ENCODE peak calls at places on chromosome 15, in four cellular contexts. One of them, this sample, is unnamed.

GRCh38 chr15:25810154-25810553 is 53.0 kb downstream of the ATP10A start:
- DNase-seq in breast epithelium: no peak
- DNase-seq in endothelial cell of umbilical vein: no peak
- DNase-seq in suprapubic skin: no peak
- DNase-seq in this sample: no peak

GRCh38 chr15:70271422-70272088 is 173.8 kb upstream of the TLE3 start:
- DNase-seq in suprapubic skin: no peak
- DNase-seq in endothelial cell of umbilical vein: peak
- DNase-seq in breast epithelium: no peak
- DNase-seq in this sample: peak

GRCh38 chr15:100255644-100256043 is 86.1 kb downstream of the ADAMTS17 start:
- DNase-seq in endothelial cell of umbilical vein: no peak
- DNase-seq in breast epithelium: no peak
- DNase-seq in suprapubic skin: no peak
- DNase-seq in this sample: peak

GRCh38 chr15:45333550-45333949 is 44.8 kb downstream of the GATM start:
- DNase-seq in endothelial cell of umbilical vein: no peak
- DNase-seq in suprapubic skin: no peak
- DNase-seq in breast epithelium: no peak
- DNase-seq in this sample: peak

GRCh38 chr15:88450125-88450798 is 16.9 kb downstream of the MRPL46 start:
- DNase-seq in endothelial cell of umbilical vein: peak
- DNase-seq in suprapubic skin: no peak
- DNase-seq in breast epithelium: no peak
- DNase-seq in this sample: peak

GRCh38 chr15:86077070-86077469 is 2.6 kb upstream of the AGBL1 start:
- DNase-seq in suprapubic skin: no peak
- DNase-seq in endothelial cell of umbilical vein: no peak
- DNase-seq in breast epithelium: no peak
- DNase-seq in this sample: no peak

GRCh38 chr15:61069369-61070075 is 159.6 kb downstream of the RORA start:
- DNase-seq in suprapubic skin: no peak
- DNase-seq in endothelial cell of umbilical vein: peak
- DNase-seq in breast epithelium: no peak
- DNase-seq in this sample: no peak

GRCh38 chr15:99511865-99512632 is 53.7 kb upstream of the MEF2A start:
- DNase-seq in suprapubic skin: no peak
- DNase-seq in endothelial cell of umbilical vein: no peak
- DNase-seq in breast epithelium: no peak
- DNase-seq in this sample: peak

GRCh38 chr15:63461230-63461629 is 43.2 kb upstream of the USP3 start:
- DNase-seq in breast epithelium: no peak
- DNase-seq in endothelial cell of umbilical vein: no peak
- DNase-seq in suprapubic skin: no peak
- DNase-seq in this sample: no peak

GRCh38 chr15:63513728-63514127 is 9.3 kb downstream of the USP3 start:
- DNase-seq in endothelial cell of umbilical vein: no peak
- DNase-seq in suprapubic skin: no peak
- DNase-seq in breast epithelium: no peak
- DNase-seq in this sample: no peak

GRCh38 chr15:28960979-28961378 is 75.2 kb downstream of the APBA2 start:
- DNase-seq in breast epithelium: no peak
- DNase-seq in endothelial cell of umbilical vein: peak
- DNase-seq in suprapubic skin: no peak
- DNase-seq in this sample: no peak

GRCh38 chr15:92714071-92714456 is 58.5 kb upstream of the FAM174B start:
- DNase-seq in suprapubic skin: no peak
- DNase-seq in endothelial cell of umbilical vein: peak
- DNase-seq in breast epithelium: peak
- DNase-seq in this sample: peak

GRCh38 chr15:92930776-92931175 is 30.7 kb downstream of the CHD2 start:
- DNase-seq in endothelial cell of umbilical vein: no peak
- DNase-seq in breast epithelium: no peak
- DNase-seq in suprapubic skin: no peak
- DNase-seq in this sample: no peak

GRCh38 chr15:51377038-51377761 is 35.7 kb downstream of the GLDN start:
- DNase-seq in suprapubic skin: no peak
- DNase-seq in endothelial cell of umbilical vein: no peak
- DNase-seq in breast epithelium: no peak
- DNase-seq in this sample: no peak

GRCh38 chr15:50675524-50676144 is 11.0 kb downstream of the TRPM7 start:
- DNase-seq in breast epithelium: no peak
- DNase-seq in suprapubic skin: no peak
- DNase-seq in endothelial cell of umbilical vein: peak
- DNase-seq in this sample: no peak

GRCh38 chr15:63818191-63818590 is 15.6 kb downstream of the HERC1 start:
- DNase-seq in suprapubic skin: no peak
- DNase-seq in breast epithelium: no peak
- DNase-seq in endothelial cell of umbilical vein: peak
- DNase-seq in this sample: no peak

GRCh38 chr15:22927761-22928160 is 52.4 kb downstream of the CYFIP1 start:
- DNase-seq in endothelial cell of umbilical vein: no peak
- DNase-seq in breast epithelium: no peak
- DNase-seq in suprapubic skin: no peak
- DNase-seq in this sample: no peak

GRCh38 chr15:96551196-96551595 is 220.7 kb downstream of the NR2F2 start:
- DNase-seq in suprapubic skin: no peak
- DNase-seq in endothelial cell of umbilical vein: no peak
- DNase-seq in breast epithelium: no peak
- DNase-seq in this sample: no peak

GRCh38 chr15:96121521-96121920 is 209.0 kb upstream of the NR2F2 start:
- DNase-seq in breast epithelium: no peak
- DNase-seq in endothelial cell of umbilical vein: no peak
- DNase-seq in suprapubic skin: no peak
- DNase-seq in this sample: no peak

GRCh38 chr15:31433574-31433973 is 106.9 kb downstream of the KLF13 start:
- DNase-seq in suprapubic skin: no peak
- DNase-seq in breast epithelium: no peak
- DNase-seq in endothelial cell of umbilical vein: no peak
- DNase-seq in this sample: no peak

GRCh38 chr15:31433101-31433500 is 106.5 kb downstream of the KLF13 start:
- DNase-seq in breast epithelium: no peak
- DNase-seq in suprapubic skin: no peak
- DNase-seq in endothelial cell of umbilical vein: no peak
- DNase-seq in this sample: no peak

GRCh38 chr15:31435891-31436628 is 109.4 kb downstream of the KLF13 start:
- DNase-seq in breast epithelium: no peak
- DNase-seq in endothelial cell of umbilical vein: no peak
- DNase-seq in suprapubic skin: peak
- DNase-seq in this sample: no peak

GRCh38 chr15:31434418-31435255 is 108.0 kb downstream of the KLF13 start:
- DNase-seq in endothelial cell of umbilical vein: peak
- DNase-seq in suprapubic skin: peak
- DNase-seq in breast epithelium: peak
- DNase-seq in this sample: peak

GRCh38 chr15:31435256-31435781 is 108.7 kb downstream of the KLF13 start:
- DNase-seq in endothelial cell of umbilical vein: peak
- DNase-seq in suprapubic skin: peak
- DNase-seq in breast epithelium: peak
- DNase-seq in this sample: peak
- H3K4me3 ChIP-seq in endothelial cell of umbilical vein: no peak
- H3K4me3 ChIP-seq in suprapubic skin: peak
- H3K4me3 ChIP-seq in breast epithelium: peak
- H3K4me3 ChIP-seq in this sample: no peak

GRCh38 chr15:65286069-65286703 is 497 bp downstream of the PARP16 start:
- DNase-seq in endothelial cell of umbilical vein: peak
- DNase-seq in breast epithelium: no peak
- DNase-seq in suprapubic skin: no peak
- DNase-seq in this sample: no peak
- TF ChIP-seq POLR2A in endothelial cell of umbilical vein: no peak
- TF ChIP-seq POLR2A in breast epithelium: no peak
- TF ChIP-seq POLR2A in suprapubic skin: no peak
- TF ChIP-seq POLR2A in this sample: no peak

GRCh38 chr15:74995779-74996765 is 709 bp downstream of the SCAMP5 start:
- DNase-seq in breast epithelium: no peak
- DNase-seq in suprapubic skin: peak
- DNase-seq in endothelial cell of umbilical vein: no peak
- DNase-seq in this sample: peak

GRCh38 chr15:74994236-74994635 is 1.1 kb upstream of the SCAMP5 start:
- DNase-seq in suprapubic skin: no peak
- DNase-seq in breast epithelium: no peak
- DNase-seq in endothelial cell of umbilical vein: no peak
- DNase-seq in this sample: no peak

GRCh38 chr15:74992619-74993018 is 2.7 kb upstream of the SCAMP5 start:
- DNase-seq in endothelial cell of umbilical vein: no peak
- DNase-seq in breast epithelium: no peak
- DNase-seq in suprapubic skin: no peak
- DNase-seq in this sample: no peak

GRCh38 chr15:74995182-74995778 is at the start of gene SCAMP5:
- DNase-seq in suprapubic skin: peak
- DNase-seq in endothelial cell of umbilical vein: peak
- DNase-seq in breast epithelium: peak
- DNase-seq in this sample: peak

GRCh38 chr15:74994685-74995084 is 678 bp upstream of the SCAMP5 start:
- DNase-seq in suprapubic skin: no peak
- DNase-seq in endothelial cell of umbilical vein: no peak
- DNase-seq in breast epithelium: no peak
- DNase-seq in this sample: no peak
- H3K4me3 ChIP-seq in suprapubic skin: peak
- H3K4me3 ChIP-seq in endothelial cell of umbilical vein: no peak
- H3K4me3 ChIP-seq in breast epithelium: peak
- H3K4me3 ChIP-seq in this sample: peak

DNA sequence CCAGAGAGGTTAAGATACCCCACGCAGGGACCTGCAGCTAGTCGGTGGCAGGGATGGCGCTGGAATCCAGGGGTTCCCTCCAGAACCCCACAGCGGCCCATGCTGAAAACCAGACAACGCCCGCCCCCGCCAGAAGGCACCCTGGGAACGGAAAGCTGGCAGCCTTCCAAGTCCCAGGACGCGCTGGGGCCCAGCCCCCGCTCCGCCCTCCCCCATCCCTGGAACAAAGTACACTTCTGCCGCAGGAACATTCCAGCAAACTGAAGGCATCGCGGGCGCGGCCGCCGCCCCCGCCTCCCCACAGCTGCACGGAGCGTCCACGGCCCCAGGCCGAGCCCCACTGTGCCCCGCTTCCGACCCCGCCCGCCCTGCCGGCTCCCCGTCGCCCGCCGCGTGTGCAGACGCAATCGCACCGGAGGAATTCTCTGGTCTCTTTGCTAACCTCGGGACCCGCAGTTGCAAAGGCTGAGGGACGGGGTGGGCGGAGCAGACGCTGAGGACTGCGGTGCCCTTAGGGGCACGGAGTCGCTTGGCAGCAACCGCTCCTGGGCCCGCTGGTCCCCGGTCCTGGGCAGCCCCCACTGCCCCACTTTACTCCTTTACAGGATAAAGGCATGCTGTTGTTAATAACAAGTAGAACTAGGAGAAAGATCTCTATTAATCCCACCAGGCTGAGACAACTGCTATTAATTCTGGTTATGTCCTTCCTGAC is 44.8 kb upstream of the RNU6-1 start:
- DNase-seq in breast epithelium: peak
- DNase-seq in suprapubic skin: peak
- DNase-seq in endothelial cell of umbilical vein: peak
- DNase-seq in this sample: peak
- TF ChIP-seq POLR2A in breast epithelium: no peak
- TF ChIP-seq POLR2A in suprapubic skin: no peak
- TF ChIP-seq POLR2A in endothelial cell of umbilical vein: no peak
- TF ChIP-seq POLR2A in this sample: peak

GRCh38 chr15:43795197-43795596 is 3.1 kb downstream of the SERF2 start:
- DNase-seq in suprapubic skin: no peak
- DNase-seq in breast epithelium: no peak
- DNase-seq in endothelial cell of umbilical vein: no peak
- DNase-seq in this sample: no peak
- H3K4me3 ChIP-seq in suprapubic skin: no peak
- H3K4me3 ChIP-seq in breast epithelium: no peak
- H3K4me3 ChIP-seq in endothelial cell of umbilical vein: no peak
- H3K4me3 ChIP-seq in this sample: no peak

DNA sequence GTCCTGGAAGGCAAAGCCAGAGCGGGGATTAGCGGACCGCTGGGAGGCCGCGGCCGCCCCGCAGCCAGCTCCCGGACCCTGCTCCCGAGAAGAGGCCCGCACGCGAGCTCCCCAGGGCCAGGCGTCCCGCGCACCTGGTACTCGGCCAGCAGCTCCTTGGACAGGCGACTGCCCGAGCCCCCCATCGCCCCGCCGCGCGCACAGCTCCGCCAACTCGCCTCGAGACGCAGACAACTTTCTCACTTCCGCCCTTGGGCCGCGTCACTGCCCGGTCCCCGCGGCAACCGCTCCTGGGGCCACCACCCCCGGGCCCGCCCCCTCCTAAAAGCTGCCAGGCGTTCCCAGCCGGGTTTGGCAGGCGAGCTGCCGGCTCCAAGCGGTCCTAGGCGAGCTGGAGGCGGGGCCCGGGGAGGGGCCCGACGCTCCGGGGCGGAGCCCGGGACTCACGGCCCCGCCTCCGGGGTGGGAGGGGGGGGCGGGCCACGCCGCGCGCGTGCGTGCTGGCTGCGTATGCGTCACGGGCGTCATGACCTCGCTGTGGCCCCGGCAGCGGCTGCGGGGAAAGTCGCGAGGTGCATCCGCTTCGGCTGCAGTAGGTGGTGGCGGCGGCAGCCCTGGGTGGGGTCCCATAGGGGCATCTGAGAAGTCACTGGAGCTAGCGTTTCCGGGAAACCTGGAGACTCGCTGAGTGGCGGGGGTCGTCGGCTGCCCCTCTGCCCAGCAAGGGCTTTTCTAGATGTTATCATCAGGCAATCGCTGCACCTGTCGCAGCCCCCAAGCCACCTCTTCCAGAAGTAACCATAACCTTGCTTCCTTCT is at the start of the genes CIB1 and GDPGP1:
- DNase-seq in endothelial cell of umbilical vein: peak
- DNase-seq in suprapubic skin: peak
- DNase-seq in breast epithelium: peak
- DNase-seq in this sample: peak
- TF ChIP-seq POLR2A in endothelial cell of umbilical vein: peak
- TF ChIP-seq POLR2A in suprapubic skin: peak
- TF ChIP-seq POLR2A in breast epithelium: peak
- TF ChIP-seq POLR2A in this sample: peak

This sample was measured in adrenal gland.